ENCODE peak calls at places on chromosomes 11 and 22, in five cellular contexts. N is tibial nerve; F is effector CD4-positive, alpha-beta T cell; O is pancreas; D is activated CD4-positive, CD25-positive, alpha-beta regulatory T cell. U is an unnamed sample.

GRCh38 chr22:45805413-45805812 is 133.8 kb downstream of the ATXN10 start:
- DNase-seq in O (no peak), F (no peak), N (no peak), D (no peak), U (no peak)

GRCh38 chr22:46906326-46907045 is 144.0 kb downstream of the TBC1D22A start:
- DNase-seq in F (no peak), N (no peak), O (no peak), D (no peak), U (no peak)

GRCh38 chr11:134366279-134366678 is 34.5 kb downstream of the GLB1L2 start:
- DNase-seq in F (no peak), O (no peak), D (no peak), N (no peak), U (no peak)

GRCh38 chr22:42493393-42493792 is 26.2 kb downstream of the RRP7A start:
- DNase-seq in N (no peak), O (no peak), F (no peak), D (no peak), U (no peak)

GRCh38 chr11:74820763-74821162 is 72.1 kb downstream of the RNF169 start:
- DNase-seq in N (no peak), O (no peak), D (no peak), F (no peak), U (no peak)

GRCh38 chr11:120183701-120184141 is 27.1 kb upstream of the OAF start:
- DNase-seq in F (no peak), O (no peak), N (no peak), D (no peak), U (no peak)

GRCh38 chr22:48352086-48352911 is 1475.4 kb downstream of the BRD1 start:
- DNase-seq in N (no peak), D (no peak), F (no peak), O (no peak), U (no peak)

GRCh38 chr22:46536559-46537220 is 730 bp downstream of the CELSR1 start:
- DNase-seq in F (no peak), O (no peak), D (no peak), N (no peak), U (no peak)

GRCh38 chr11:111347002-111347722 is 31.9 kb downstream of the POU2AF1 start:
- DNase-seq in D (no peak), F (no peak), O (no peak), N (peak; percentile 47), U (no peak)

GRCh38 chr11:36356201-36356600 is 60.1 kb downstream of the PRR5L start:
- DNase-seq in N (no peak), O (no peak), F (no peak), D (no peak), U (no peak)

GRCh38 chr11:122863704-122864326 is 18.7 kb upstream of the JHY start:
- DNase-seq in F (peak; percentile 24), D (no peak), O (no peak), N (peak; percentile 28), U (no peak)

GRCh38 chr11:4539603-4540219 is 5.3 kb upstream of the OR52M1 start:
- DNase-seq in D (no peak), F (peak; percentile 22), N (peak; percentile 26), O (peak; percentile 8), U (peak; percentile 16)

GRCh38 chr11:108498046-108498815 is at the start of gene POGLUT3:
- DNase-seq in O (peak; percentile 49), F (peak; percentile 27), N (no peak), D (peak; percentile 16), U (peak; percentile 26)

GRCh38 chr22:37014835-37015586 is 4.2 kb downstream of the TST start:
- DNase-seq in D (no peak), N (no peak), O (no peak), F (no peak), U (no peak)

GRCh38 chr22:38243007-38243775 is 29.6 kb downstream of the TMEM184B start:
- DNase-seq in O (peak; percentile 42), N (no peak), D (no peak), F (no peak), U (no peak)

GRCh38 chr11:2673871-2674471 is 25.8 kb downstream of the KCNQ1OT1 start:
- DNase-seq in N (no peak), D (no peak), F (no peak), O (no peak), U (no peak)

U was measured in NCI-H1048.